ENCODE peak calls at places on chromosomes 5 and 9, in four cellular contexts. Y, G, S and A are unnamed samples.

GRCh38 chr5:142969186-142969585 is 199.0 kb downstream of the ARHGAP26 start:
- DNase-seq in Y (no peak), G (no peak), S (no peak), A (no peak)

GRCh38 chr9:111533099-111533785 is 8.3 kb downstream of the ZNF483 start:
- DNase-seq in Y (no peak), G (peak), S (no peak), A (no peak)

GRCh38 chr5:78586251-78586650 is 62.3 kb downstream of the LHFPL2 start:
- DNase-seq in Y (no peak), G (peak), S (no peak), A (no peak)

GRCh38 chr5:138611295-138612220 is 36.4 kb upstream of the HSPA9 start:
- DNase-seq in Y (peak), G (no peak), S (no peak), A (peak)

GRCh38 chr5:134553816-134554215 is 28.3 kb downstream of the JADE2 start:
- DNase-seq in Y (no peak), G (peak), S (no peak), A (no peak)

GRCh38 chr9:37611014-37611413 is 18.6 kb upstream of the TOMM5 start:
- DNase-seq in Y (no peak), G (no peak), S (no peak), A (no peak)

GRCh38 chr9:126672634-126673284 is 59.0 kb downstream of the LMX1B start:
- DNase-seq in Y (no peak), G (no peak), S (no peak), A (no peak)

GRCh38 chr9:132989414-132989996 is 11.0 kb downstream of the GFI1B start:
- DNase-seq in Y (no peak), G (no peak), S (no peak), A (no peak)

GRCh38 chr5:96370981-96371380 is 62.1 kb downstream of the PCSK1 start:
- DNase-seq in Y (no peak), G (no peak), S (no peak), A (no peak)

GRCh38 chr9:36132081-36132480 is 4.5 kb upstream of the GLIPR2 start:
- DNase-seq in Y (no peak), G (peak), S (no peak), A (no peak)

GRCh38 chr9:132698989-132699388 is 28.7 kb downstream of the GTF3C4 start:
- DNase-seq in Y (no peak), G (no peak), S (no peak), A (no peak)

GRCh38 chr5:124161286-124161685 is 585.2 kb downstream of the ZNF608 start:
- DNase-seq in Y (no peak), G (no peak), S (no peak), A (no peak)

DNA sequence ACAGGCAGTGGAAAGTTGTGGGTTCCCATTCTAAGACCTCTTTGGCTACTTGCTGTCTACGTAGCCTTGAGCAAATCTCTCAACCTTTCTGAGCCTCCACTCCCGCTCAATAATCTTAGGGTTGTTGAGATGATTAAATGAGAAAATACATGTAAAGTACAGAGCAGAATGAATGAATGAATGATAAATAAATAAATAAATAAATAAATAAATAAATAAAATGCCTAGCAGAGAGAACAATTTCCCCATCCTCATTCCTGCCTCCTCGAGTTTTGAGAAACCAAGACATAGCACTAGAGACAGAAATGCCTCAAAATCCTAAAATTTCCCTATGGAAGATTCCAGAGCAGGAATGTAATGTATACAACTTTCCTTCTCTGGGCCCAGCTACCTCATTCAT is 128.3 kb upstream of the RAD23B start:
- DNase-seq in Y (no peak), G (no peak), S (no peak), A (no peak)
- H4K5ac ChIP-seq in Y (no peak), G (no peak), S (no peak), A (no peak)

GRCh38 chr5:54120473-54120872 is 189.9 kb downstream of the ARL15 start:
- DNase-seq in Y (no peak), G (no peak), S (no peak), A (no peak)

GRCh38 chr5:54113060-54113459 is 197.3 kb downstream of the ARL15 start:
- DNase-seq in Y (no peak), G (peak), S (no peak), A (no peak)

GRCh38 chr5:54109931-54110330 is 200.4 kb downstream of the ARL15 start:
- DNase-seq in Y (no peak), G (no peak), S (no peak), A (no peak)

GRCh38 chr5:54117957-54118356 is 192.4 kb downstream of the ARL15 start:
- DNase-seq in Y (no peak), G (no peak), S (no peak), A (no peak)

GRCh38 chr5:54115768-54116403 is 194.5 kb downstream of the ARL15 start:
- DNase-seq in Y (no peak), G (peak), S (no peak), A (no peak)
- H3K4me2 ChIP-seq in Y (no peak), G (no peak), S (no peak), A (no peak)

GRCh38 chr5:67541869-67542268 is 345.3 kb upstream of the CD180 start:
- DNase-seq in Y (no peak), G (no peak), S (no peak), A (no peak)
- H4K5ac ChIP-seq in Y (no peak), G (no peak), S (no peak), A (no peak)

GRCh38 chr9:104899759-104900247 is 28.2 kb downstream of the ABCA1 start:
- DNase-seq in Y (no peak), G (no peak), S (no peak), A (no peak)

GRCh38 chr9:104900324-104900723 is 27.6 kb downstream of the ABCA1 start:
- DNase-seq in Y (no peak), G (no peak), S (no peak), A (no peak)

GRCh38 chr9:104900871-104901270 is 27.1 kb downstream of the ABCA1 start:
- DNase-seq in Y (peak), G (no peak), S (no peak), A (no peak)

GRCh38 chr9:104895572-104895971 is 32.4 kb downstream of the ABCA1 start:
- DNase-seq in Y (no peak), G (peak), S (no peak), A (no peak)

GRCh38 chr9:104896131-104896530 is 31.8 kb downstream of the ABCA1 start:
- DNase-seq in Y (no peak), G (peak), S (no peak), A (no peak)
- H3K4me2 ChIP-seq in Y (no peak), G (no peak), S (no peak), A (no peak)

GRCh38 chr9:105076729-105077128 is 148.8 kb upstream of the ABCA1 start:
- DNase-seq in Y (no peak), G (no peak), S (no peak), A (no peak)

GRCh38 chr9:105073147-105073546 is 145.2 kb upstream of the ABCA1 start:
- DNase-seq in Y (no peak), G (peak), S (no peak), A (no peak)

GRCh38 chr9:105072476-105072875 is 144.5 kb upstream of the ABCA1 start:
- DNase-seq in Y (no peak), G (no peak), S (no peak), A (no peak)

GRCh38 chr9:105070176-105070575 is 142.2 kb upstream of the ABCA1 start:
- DNase-seq in Y (no peak), G (no peak), S (no peak), A (no peak)

GRCh38 chr9:105074501-105074900 is 146.5 kb upstream of the ABCA1 start:
- DNase-seq in Y (no peak), G (no peak), S (no peak), A (no peak)
- H4K5ac ChIP-seq in Y (no peak), G (no peak), S (no peak), A (no peak)

DNA sequence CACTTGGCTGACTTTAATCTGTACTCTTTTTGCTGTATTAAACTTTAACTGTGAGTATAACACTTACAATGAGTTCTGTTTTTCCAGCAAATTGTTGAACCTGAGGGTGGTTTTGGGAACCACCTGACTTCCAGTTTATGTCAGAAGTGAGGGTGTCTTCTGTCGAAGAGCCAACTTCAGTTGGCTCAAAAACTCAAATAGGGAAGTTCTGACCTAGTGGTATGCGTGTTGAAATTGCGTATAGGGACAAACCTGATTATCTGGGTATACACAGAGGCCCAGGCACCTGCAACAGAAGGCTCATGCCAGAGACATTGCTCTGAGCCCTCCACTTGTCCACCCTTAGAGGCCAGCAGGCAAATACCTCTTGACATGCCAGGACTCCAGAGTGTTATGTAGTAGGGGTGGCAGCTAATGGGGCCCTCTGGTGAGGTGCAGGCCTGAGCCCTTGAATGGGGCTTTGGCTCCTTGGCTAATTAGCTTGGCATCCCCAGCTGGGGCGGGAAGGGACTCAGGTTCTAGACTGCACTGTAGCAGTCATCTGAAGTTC is 189.4 kb downstream of the HSPA4 start:
- DNase-seq in Y (no peak), G (no peak), S (no peak), A (no peak)
- H3K4me2 ChIP-seq in Y (no peak), G (no peak), S (no peak), A (no peak)

DNA sequence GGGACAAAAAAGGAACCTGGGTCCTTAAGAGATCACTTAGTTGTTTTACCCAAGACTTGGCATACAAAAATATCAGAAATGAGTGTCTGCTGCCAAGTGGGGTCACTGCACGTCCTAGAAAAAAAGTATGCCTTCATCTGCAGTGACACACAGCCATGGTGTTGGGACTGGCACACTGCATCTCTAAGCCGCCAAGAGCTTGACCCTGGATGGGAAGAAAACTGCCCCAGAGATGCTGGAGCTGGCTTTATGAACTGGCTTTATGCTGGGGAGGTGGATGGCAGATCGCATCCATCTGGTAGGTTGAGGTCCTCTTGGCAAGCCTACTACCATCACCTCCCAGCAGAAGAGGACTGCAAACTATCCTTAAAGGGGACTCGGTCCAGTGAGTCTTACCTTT is 51.6 kb downstream of the IRF1 start:
- DNase-seq in Y (no peak), G (no peak), S (no peak), A (no peak)
- H4K5ac ChIP-seq in Y (no peak), G (peak), S (no peak), A (no peak)

GRCh38 chr5:61371474-61371873 is 39.4 kb downstream of the ZSWIM6 start:
- DNase-seq in Y (peak), G (no peak), S (no peak), A (no peak)
- H3K4me2 ChIP-seq in Y (no peak), G (no peak), S (no peak), A (no peak)

GRCh38 chr5:67536892-67537291 is 340.3 kb upstream of the CD180 start:
- DNase-seq in Y (no peak), G (no peak), S (no peak), A (no peak)

GRCh38 chr5:67537439-67538342 is 341.1 kb upstream of the CD180 start:
- DNase-seq in Y (no peak), G (no peak), S (no peak), A (no peak)

GRCh38 chr5:67542489-67542888 is 345.9 kb upstream of the CD180 start:
- DNase-seq in Y (no peak), G (no peak), S (no peak), A (no peak)

GRCh38 chr5:67538855-67539506 is 342.4 kb upstream of the CD180 start:
- DNase-seq in Y (no peak), G (no peak), S (no peak), A (no peak)

DNA sequence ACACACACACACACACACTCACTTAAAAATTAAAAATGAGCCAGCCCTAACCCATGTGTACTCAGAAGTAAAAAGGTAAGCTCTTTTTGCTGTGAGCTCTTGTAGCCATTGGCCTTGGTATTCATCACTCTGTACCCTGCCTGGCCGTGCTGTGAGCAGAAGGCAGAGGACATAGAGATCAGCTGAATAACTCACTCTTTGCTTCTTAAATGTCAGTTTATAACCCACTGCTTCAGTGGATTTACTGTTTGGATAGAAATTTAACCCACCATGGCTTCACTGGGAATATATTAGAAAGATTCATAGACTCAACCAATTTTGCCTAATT is 341.7 kb upstream of the CD180 start:
- DNase-seq in Y (no peak), G (no peak), S (no peak), A (no peak)
- H4K5ac ChIP-seq in Y (no peak), G (no peak), S (no peak), A (no peak)